ENCODE peak calls at places on chromosomes 3 and 15, in four cellular contexts. H is K562, K is HepG2, Y is GM12878. S is an unnamed sample.

GRCh38 chr15:43939070-43939469 is 112.3 kb downstream of the WDR76 start:
- DNase-seq in H (peak), K (no peak), Y (no peak), S (no peak)

GRCh38 chr15:89419370-89419984 is 76.9 kb downstream of the RHCG start:
- DNase-seq in H (peak), K (peak), Y (no peak), S (peak)

GRCh38 chr3:15206662-15207576 is 873 bp downstream of the CAPN7 start:
- DNase-seq in K (peak), H (peak), Y (no peak), S (no peak)

GRCh38 chr3:169952045-169952444 is 14.6 kb upstream of the SEC62 start:
- DNase-seq in K (no peak), H (no peak), Y (no peak), S (no peak)

GRCh38 chr3:161558256-161558655 is 61.6 kb downstream of the OTOL1 start:
- DNase-seq in H (no peak), Y (no peak), K (no peak), S (no peak)

GRCh38 chr3:17288839-17289399 is 404.2 kb downstream of the PLCL2 start:
- DNase-seq in H (no peak), K (no peak), Y (no peak), S (no peak)

GRCh38 chr3:186783070-186783730 is at the start of gene EIF4A2:
- DNase-seq in K (peak), H (peak), Y (no peak), S (peak)

GRCh38 chr3:135125171-135125801 is 330.2 kb downstream of the EPHB1 start:
- DNase-seq in K (peak), H (peak), Y (no peak), S (peak)

GRCh38 chr3:141460097-141460704 is 26.6 kb upstream of the RASA2 start:
- DNase-seq in H (peak), K (peak), Y (no peak), S (peak)

GRCh38 chr3:101687142-101687931 is 819 bp upstream of the RPL24 start:
- DNase-seq in K (no peak), Y (no peak), H (no peak), S (no peak)

GRCh38 chr15:95280711-95281110 is 1049.3 kb downstream of the MCTP2 start:
- DNase-seq in Y (no peak), K (no peak), H (no peak), S (no peak)

GRCh38 chr3:148643389-148643840 is 54.3 kb upstream of the AGTR1 start:
- DNase-seq in H (no peak), Y (no peak), K (no peak), S (no peak)

GRCh38 chr15:40069178-40070165 is 30.5 kb upstream of the SRP14 start:
- DNase-seq in Y (no peak), H (no peak), K (peak), S (peak)

GRCh38 chr3:42652611-42653302 is 740 bp upstream of the ZBTB47 start:
- DNase-seq in K (peak), Y (peak), H (peak), S (no peak)

GRCh38 chr3:62803276-62803675 is 71.9 kb downstream of the CADPS start:
- DNase-seq in Y (no peak), H (no peak), K (no peak), S (no peak)

GRCh38 chr15:81491414-81492101 is 117.5 kb upstream of the TMC3 start:
- DNase-seq in H (no peak), Y (no peak), K (no peak), S (no peak)

GRCh38 chr3:196327405-196327804 is 9.4 kb upstream of the DYNLT2B start:
- DNase-seq in K (no peak), H (no peak), Y (no peak), S (no peak)

GRCh38 chr3:32297366-32297765 is 58.9 kb downstream of the CMTM8 start:
- DNase-seq in Y (no peak), H (no peak), K (no peak), S (no peak)

GRCh38 chr3:13451301-13451673 is 28.8 kb upstream of the HDAC11 start:
- DNase-seq in K (no peak), Y (no peak), H (no peak), S (peak)

GRCh38 chr15:50148362-50148963 is 29.4 kb upstream of the ATP8B4 start:
- DNase-seq in Y (no peak), H (peak), K (peak), S (peak)

GRCh38 chr3:115857518-115858136 is 234.3 kb downstream of the GAP43 start:
- DNase-seq in K (no peak), Y (no peak), H (no peak), S (no peak)

GRCh38 chr3:102353804-102354203 is 81.0 kb upstream of the ZPLD1 start:
- DNase-seq in Y (no peak), H (no peak), K (no peak), S (no peak)

GRCh38 chr3:78993375-78993774 is 774.4 kb downstream of the ROBO1 start:
- DNase-seq in K (peak), H (no peak), Y (peak), S (no peak)

GRCh38 chr3:109900774-109901173 is 563.4 kb upstream of the DPPA4 start:
- DNase-seq in K (no peak), H (no peak), Y (no peak), S (no peak)
- TF ChIP-seq USF2 in K (no peak), H (no peak), Y (no peak), S (no peak)

DNA sequence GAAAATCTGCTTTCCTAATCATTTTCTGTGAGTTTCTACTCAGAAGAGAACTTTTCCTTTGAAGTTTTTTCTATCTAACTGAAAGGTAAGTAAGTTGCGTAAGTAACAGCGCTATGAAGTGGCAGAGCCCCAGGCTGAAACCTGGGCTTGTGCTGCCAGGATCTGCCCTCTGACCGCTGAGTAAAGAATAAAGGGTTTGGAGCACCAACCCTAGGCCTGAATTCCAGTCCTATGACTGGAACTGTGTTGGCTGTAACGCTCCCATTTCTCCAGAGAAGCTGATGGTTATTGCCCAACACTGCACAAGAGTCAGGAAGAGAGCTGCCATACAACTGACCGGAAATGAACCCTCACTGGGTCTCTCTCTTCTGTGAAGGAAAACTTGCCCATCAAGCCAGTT is 87.0 kb downstream of the FOXB1 start:
- DNase-seq in H (no peak), K (peak), Y (no peak), S (no peak)
- TF ChIP-seq NR2C2 in H (no peak), K (no peak), Y (no peak), S (no peak)

DNA sequence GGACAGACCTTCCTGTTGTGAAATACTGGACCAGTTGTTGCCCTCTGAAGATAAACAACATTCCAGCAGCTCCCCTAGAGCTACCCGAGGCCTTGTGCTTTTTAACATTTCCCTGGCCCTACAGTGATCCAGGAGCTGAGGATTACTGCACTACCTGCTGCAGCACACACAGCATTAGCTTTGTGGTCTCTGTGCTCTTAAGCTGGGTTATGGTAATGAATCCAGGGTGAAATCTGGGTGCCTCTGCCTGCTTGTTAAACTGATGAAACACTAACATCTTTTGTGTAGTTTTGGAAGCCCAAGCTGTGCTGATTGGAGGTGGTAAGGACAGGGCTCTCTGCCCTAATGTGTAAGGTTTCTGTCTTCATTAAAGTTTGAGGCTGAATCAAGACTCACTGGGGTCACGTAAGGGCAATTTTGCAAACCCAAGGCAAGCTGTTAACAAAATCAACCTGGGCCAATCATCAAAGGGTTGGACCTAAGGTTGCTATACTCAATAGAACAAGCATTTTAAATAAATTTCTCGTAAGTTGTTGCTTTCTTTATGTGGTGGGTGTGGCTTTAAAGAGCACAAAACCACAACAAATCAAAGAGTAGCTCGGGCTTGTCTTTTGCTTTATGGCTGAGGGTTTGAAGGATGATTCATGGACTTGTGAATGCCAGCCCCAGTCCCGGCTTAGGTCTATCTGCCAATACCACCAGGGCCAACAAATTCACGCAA is 183.9 kb downstream of the TPRG1 start:
- DNase-seq in H (no peak), K (peak), Y (no peak), S (no peak)
- TF ChIP-seq USF2 in H (no peak), K (no peak), Y (no peak), S (no peak)

DNA sequence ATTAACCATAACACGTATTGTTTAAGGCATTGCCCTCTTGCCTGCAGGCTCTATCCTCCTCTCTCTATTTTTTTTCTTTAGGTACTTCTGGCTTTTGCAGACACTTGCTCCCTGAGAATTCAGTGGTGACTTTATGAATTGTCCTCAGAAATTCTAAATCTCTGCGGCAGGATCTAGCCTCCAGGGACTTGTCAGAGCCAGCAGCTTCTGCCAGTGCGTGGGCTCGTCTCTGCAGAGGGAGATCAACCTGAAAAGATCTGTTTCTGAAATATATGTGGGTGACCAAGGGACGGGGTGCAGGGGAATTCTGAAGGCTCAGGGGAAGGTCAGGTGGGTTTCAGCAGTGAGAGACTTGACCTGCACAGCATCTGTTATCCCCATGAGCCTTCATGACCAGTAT is 326.1 kb upstream of the LRRFIP2 start:
- DNase-seq in H (no peak), Y (no peak), K (no peak), S (no peak)
- TF ChIP-seq NR2C2 in H (no peak), Y (no peak), K (no peak), S (no peak)

GRCh38 chr15:98941595-98942255 is 65.9 kb downstream of the PGPEP1L start:
- DNase-seq in K (no peak), H (no peak), Y (no peak), S (no peak)

GRCh38 chr15:98938105-98938417 is 69.5 kb downstream of the PGPEP1L start:
- DNase-seq in K (no peak), H (no peak), Y (no peak), S (no peak)

GRCh38 chr15:98939311-98940080 is 68.1 kb downstream of the PGPEP1L start:
- DNase-seq in H (no peak), K (no peak), Y (no peak), S (no peak)

GRCh38 chr15:98937413-98938104 is 70.0 kb downstream of the PGPEP1L start:
- DNase-seq in H (no peak), Y (peak), K (no peak), S (no peak)

DNA sequence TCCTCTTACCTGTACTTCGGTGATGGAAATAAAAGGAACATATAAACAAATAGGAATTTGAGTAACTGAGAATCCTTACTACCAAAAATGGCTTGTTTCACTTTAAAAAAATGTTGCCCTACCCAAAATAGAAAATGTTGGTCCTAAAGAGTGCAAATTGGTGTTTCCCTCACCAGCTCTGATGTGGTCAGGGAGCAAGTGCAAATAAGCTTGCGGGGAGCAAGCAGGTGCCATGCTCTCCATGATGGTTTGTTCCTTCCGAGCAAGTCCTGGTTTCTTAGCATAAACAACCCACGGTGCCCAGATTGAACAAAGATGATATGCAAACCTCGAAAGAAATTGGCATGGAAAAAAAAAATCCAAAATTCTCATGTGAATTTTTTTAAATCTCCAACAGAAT is 68.8 kb downstream of the PGPEP1L start:
- DNase-seq in H (no peak), Y (no peak), K (no peak), S (no peak)
- TF ChIP-seq USF2 in H (no peak), Y (no peak), K (no peak), S (no peak)

DNA sequence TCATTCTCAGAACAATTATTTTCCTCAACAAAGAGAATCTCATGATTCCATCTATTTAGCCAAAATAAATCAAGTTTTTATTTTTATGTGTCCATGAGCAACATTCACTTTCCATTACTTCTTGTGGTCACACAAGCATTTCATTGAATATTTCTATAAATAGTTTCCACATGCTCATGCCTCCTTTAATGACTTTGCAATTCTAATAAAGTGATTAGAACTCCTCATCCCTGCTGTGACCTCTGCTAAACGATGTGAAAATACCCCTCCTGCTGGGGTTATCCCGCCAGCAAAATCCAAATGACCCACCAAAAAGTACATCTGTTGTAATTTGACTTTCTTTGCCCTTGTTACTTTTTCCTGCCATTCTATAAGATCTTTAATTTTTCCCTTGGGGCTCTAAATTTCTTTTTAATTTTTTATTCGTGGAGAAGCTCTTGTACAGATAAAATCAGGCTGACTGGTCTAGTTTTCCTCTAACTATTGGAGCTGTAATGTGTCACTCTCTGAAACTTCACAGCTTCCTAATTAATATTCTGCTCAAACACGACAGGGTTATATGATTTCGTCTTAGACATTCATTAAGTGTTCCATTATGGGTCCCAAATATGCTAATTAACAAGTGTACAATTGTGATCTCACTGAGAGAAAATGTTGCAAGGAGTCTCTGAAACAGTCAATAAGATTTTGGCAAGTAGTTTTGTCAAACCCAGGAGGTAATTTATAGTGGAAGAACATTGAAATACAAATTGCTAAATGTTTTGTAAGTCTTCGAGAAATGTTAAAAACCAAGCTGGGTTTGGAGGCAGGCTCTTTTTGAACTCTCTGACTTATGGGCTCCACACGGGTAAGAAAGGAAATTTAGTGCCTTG is 533.1 kb upstream of the NAALADL2 start:
- DNase-seq in H (no peak), K (no peak), Y (no peak), S (no peak)
- TF ChIP-seq NR2C2 in H (no peak), K (no peak), Y (no peak), S (no peak)

GRCh38 chr3:127350172-127351050 is 62.6 kb upstream of the PRR20G start:
- DNase-seq in K (no peak), Y (no peak), H (no peak), S (no peak)

GRCh38 chr3:127351775-127352350 is 64.0 kb upstream of the PRR20G start:
- DNase-seq in K (no peak), Y (no peak), H (no peak), S (no peak)

GRCh38 chr3:127351350-127351749 is 63.5 kb upstream of the PRR20G start:
- DNase-seq in H (no peak), Y (no peak), K (no peak), S (no peak)

GRCh38 chr3:127352612-127353011 is 64.8 kb upstream of the PRR20G start:
- DNase-seq in Y (no peak), K (no peak), H (no peak), S (no peak)

GRCh38 chr3:127349501-127350171 is 61.8 kb upstream of the PRR20G start:
- DNase-seq in Y (no peak), H (no peak), K (no peak), S (no peak)
- TF ChIP-seq USF2 in Y (no peak), H (no peak), K (no peak), S (no peak)

DNA sequence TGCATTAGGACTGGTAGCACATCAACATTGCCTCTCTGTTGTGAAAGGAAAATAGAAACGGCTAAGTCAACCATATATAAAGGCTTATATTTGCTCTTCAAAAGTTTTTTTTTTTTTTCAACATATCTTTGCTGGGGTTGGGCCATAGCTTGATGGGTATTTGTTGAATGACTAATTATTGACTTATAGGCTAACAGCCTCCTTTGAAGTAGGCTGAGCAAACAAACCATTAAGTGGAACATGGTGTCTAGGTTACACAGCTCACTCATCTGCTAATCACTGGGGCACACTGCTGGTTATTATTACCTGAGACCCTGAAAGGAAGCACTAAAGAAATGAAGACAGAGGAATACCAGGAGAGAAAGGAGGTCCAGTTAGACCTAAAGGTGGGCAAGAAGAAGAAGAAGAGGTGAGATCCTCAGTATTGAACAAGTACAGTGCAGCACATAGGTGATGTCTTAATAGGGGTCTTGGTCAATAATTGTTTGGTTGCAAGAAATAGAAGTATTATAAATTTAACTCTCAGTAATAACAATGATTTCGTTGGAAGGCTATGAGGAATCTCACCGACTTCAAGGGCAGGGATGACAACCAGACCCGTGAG is 139.4 kb downstream of the RPLP1 start:
- DNase-seq in Y (no peak), K (peak), H (no peak), S (no peak)
- TF ChIP-seq NR2C2 in Y (no peak), K (no peak), H (no peak), S (no peak)

DNA sequence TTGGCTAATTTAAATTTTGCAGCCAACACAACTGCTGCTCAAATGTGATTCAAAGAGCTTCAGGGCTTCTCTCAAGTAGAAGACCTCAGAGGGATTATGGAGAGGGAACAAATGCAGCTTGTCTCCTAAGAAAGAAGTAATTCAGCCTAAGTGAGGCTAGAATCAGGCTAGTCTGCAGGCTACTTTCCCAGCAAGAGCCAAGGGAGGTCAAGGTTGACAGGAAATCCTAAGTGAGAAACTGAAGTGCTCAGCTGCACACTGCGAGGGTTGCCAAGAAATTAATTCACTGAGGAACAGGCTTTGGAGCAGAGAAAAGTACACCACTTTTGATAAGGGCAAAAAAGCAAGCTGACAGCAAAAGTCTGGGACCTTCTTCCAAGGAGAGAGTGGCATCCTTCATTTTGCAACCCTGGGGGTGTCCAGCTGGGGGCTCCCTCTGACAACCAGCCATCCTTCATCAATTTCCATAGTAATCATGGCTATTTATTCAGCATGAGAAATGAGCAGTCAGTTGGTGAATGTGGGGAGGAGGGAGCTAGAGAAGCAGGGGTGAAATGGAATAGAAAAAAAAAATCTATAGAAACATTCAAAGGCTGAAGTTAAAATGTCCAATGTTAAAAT is 646.4 kb upstream of the ADAMTS9 start:
- DNase-seq in K (no peak), Y (no peak), H (peak), S (peak)
- TF ChIP-seq USF2 in K (no peak), Y (no peak), H (no peak), S (no peak)

GRCh38 chr15:70158309-70158995 is 60.7 kb upstream of the TLE3 start:
- DNase-seq in H (no peak), Y (no peak), K (no peak), S (no peak)

GRCh38 chr15:70159397-70160009 is 61.8 kb upstream of the TLE3 start:
- DNase-seq in Y (no peak), K (no peak), H (no peak), S (no peak)

GRCh38 chr15:70160803-70161565 is 63.3 kb upstream of the TLE3 start:
- DNase-seq in Y (no peak), H (no peak), K (no peak), S (no peak)

GRCh38 chr15:70158996-70159355 is 61.3 kb upstream of the TLE3 start:
- DNase-seq in K (no peak), Y (no peak), H (no peak), S (no peak)

GRCh38 chr15:70160267-70160666 is 62.5 kb upstream of the TLE3 start:
- DNase-seq in H (no peak), Y (no peak), K (no peak), S (no peak)
- TF ChIP-seq NR2C2 in H (no peak), Y (no peak), K (no peak), S (no peak)